ENCODE peak calls at places on chromosomes 11 and 22, in nine cellular contexts. I, U, R, Z, M, V, P, T and N are unnamed samples.

GRCh38 chr22:29113329-29113728 is 40.5 kb downstream of the KREMEN1 start:
- DNase-seq in I (no peak), U (no peak), R (no peak), Z (no peak), M (no peak), V (no peak), P (no peak), T (no peak), N (no peak)

GRCh38 chr11:126930100-126930841 is 70.3 kb downstream of the KIRREL3 start:
- DNase-seq in I (no peak), U (no peak), R (no peak), Z (no peak), M (no peak), V (no peak), P (no peak), T (no peak), N (no peak)

GRCh38 chr22:26066534-26066933 is 102.7 kb upstream of the SEZ6L start:
- DNase-seq in I (no peak), U (no peak), R (no peak), Z (no peak), M (no peak), V (no peak), P (no peak), T (peak), N (no peak)

GRCh38 chr11:45807792-45808238 is 2.9 kb downstream of the SLC35C1 start:
- DNase-seq in I (no peak), U (no peak), R (no peak), Z (no peak), M (no peak), V (no peak), P (no peak), T (no peak), N (no peak)

GRCh38 chr11:77176996-77177395 is 49.0 kb downstream of the MYO7A start:
- DNase-seq in I (no peak), U (no peak), R (no peak), Z (no peak), M (no peak), V (no peak), P (peak), T (no peak), N (no peak)

GRCh38 chr11:65133724-65134123 is 595 bp downstream of the SYVN1 start:
- DNase-seq in I (no peak), U (peak), R (no peak), Z (no peak), M (peak), V (no peak), P (peak), T (no peak), N (no peak)

GRCh38 chr22:46788426-46789168 is 26.1 kb downstream of the TBC1D22A start:
- DNase-seq in I (no peak), U (no peak), R (no peak), Z (peak), M (no peak), V (no peak), P (no peak), T (no peak), N (no peak)

GRCh38 chr11:101127699-101128570 is 1.7 kb downstream of the PGR start:
- DNase-seq in I (no peak), U (peak), R (no peak), Z (peak), M (peak), V (no peak), P (peak), T (no peak), N (peak)

GRCh38 chr11:66293777-66294625 is 2.3 kb downstream of the TMEM151A start:
- DNase-seq in I (no peak), U (no peak), R (no peak), Z (peak), M (no peak), V (no peak), P (peak), T (no peak), N (no peak)

GRCh38 chr22:36585841-36586240 is 56.9 kb upstream of the EIF3D start:
- DNase-seq in I (no peak), U (peak), R (no peak), Z (no peak), M (no peak), V (no peak), P (no peak), T (no peak), N (no peak)

GRCh38 chr22:49525776-49526535 is 301.7 kb downstream of the BRD1 start:
- DNase-seq in I (no peak), U (peak), R (no peak), Z (no peak), M (no peak), V (no peak), P (no peak), T (no peak), N (no peak)

GRCh38 chr22:35418088-35418487 is 18.1 kb downstream of the MCM5 start:
- DNase-seq in I (no peak), U (no peak), R (no peak), Z (no peak), M (no peak), V (no peak), P (no peak), T (no peak), N (no peak)

GRCh38 chr11:80163011-80163410 is 722.2 kb upstream of the TENM4 start:
- DNase-seq in I (no peak), U (no peak), R (no peak), Z (no peak), M (no peak), V (no peak), P (no peak), T (no peak), N (no peak)

GRCh38 chr11:62721994-62722393 is 5.3 kb downstream of the HNRNPUL2 start:
- DNase-seq in I (no peak), U (no peak), R (no peak), Z (no peak), M (no peak), V (no peak), P (no peak), T (no peak), N (no peak)

GRCh38 chr11:35337136-35337918 is 82.0 kb downstream of the SLC1A2 start:
- DNase-seq in I (no peak), U (no peak), R (peak), Z (no peak), M (no peak), V (no peak), P (no peak), T (no peak), N (no peak)

GRCh38 chr11:13368041-13368446 is 90.5 kb downstream of the BMAL1 start:
- DNase-seq in I (no peak), U (no peak), R (peak), Z (no peak), M (no peak), V (no peak), P (no peak), T (no peak), N (no peak)

GRCh38 chr11:44671234-44671633 is 55.5 kb upstream of the TSPAN18 start:
- DNase-seq in I (no peak), U (no peak), R (no peak), Z (no peak), M (no peak), V (no peak), P (no peak), T (no peak), N (no peak)

GRCh38 chr22:37884420-37884819 is 21.7 kb upstream of the MICALL1 start:
- DNase-seq in I (no peak), U (no peak), R (no peak), Z (no peak), M (no peak), V (no peak), P (no peak), T (no peak), N (no peak)

GRCh38 chr22:50733521-50734342 is 4.3 kb upstream of the ACR start:
- DNase-seq in I (no peak), U (peak), R (no peak), Z (no peak), M (no peak), V (no peak), P (peak), T (no peak), N (no peak)

GRCh38 chr11:111736191-111736590 is 30.0 kb downstream of the PPP2R1B start:
- DNase-seq in I (no peak), U (no peak), R (no peak), Z (no peak), M (no peak), V (no peak), P (no peak), T (no peak), N (no peak)